ENCODE peak calls at places on chromosomes 2 and 18, in eight cellular contexts. Z is retinal pigment epithelial cell, H is uterus, G is brain microvascular endothelial cell, B is fibroblast of lung, S is adrenal gland, C is AG09309, J is left lung. X is an unnamed sample.

GRCh38 chr2:56215911-56216310 is 32.1 kb downstream of the CCDC85A start:
- DNase-seq in J (no peak), C (no peak), Z (no peak), B (no peak), G (no peak), H (no peak), S (no peak), X (no peak)

GRCh38 chr2:119679526-119679837 is 481 bp downstream of the TMEM177 start:
- DNase-seq in Z (no peak), B (no peak), S (no peak), J (no peak), H (no peak), G (no peak), C (no peak), X (no peak)

GRCh38 chr2:111071480-111072143 is 49.1 kb upstream of the BCL2L11 start:
- DNase-seq in Z (peak), J (no peak), G (peak), B (peak), S (no peak), H (no peak), C (peak), X (peak)

GRCh38 chr18:44579028-44579692 is 101.5 kb upstream of the SETBP1 start:
- DNase-seq in G (no peak), Z (no peak), B (peak), H (no peak), C (no peak), S (no peak), J (no peak), X (peak)

GRCh38 chr2:127324635-127325034 is 30.7 kb upstream of the ERCC3 start:
- DNase-seq in H (no peak), C (peak), B (peak), J (no peak), S (peak), G (peak), Z (peak), X (peak)

GRCh38 chr2:64881037-64881492 is 108.1 kb upstream of the SLC1A4 start:
- DNase-seq in C (no peak), G (no peak), H (no peak), S (no peak), B (no peak), J (no peak), Z (no peak), X (no peak)

GRCh38 chr18:28132084-28132483 is 44.8 kb downstream of the CDH2 start:
- DNase-seq in J (no peak), S (peak), B (no peak), C (no peak), Z (no peak), G (no peak), H (no peak), X (no peak)

GRCh38 chr2:205770557-205770956 is 88.3 kb downstream of the NRP2 start:
- DNase-seq in J (no peak), Z (no peak), C (no peak), G (no peak), S (no peak), H (no peak), B (peak), X (no peak)

GRCh38 chr18:48098007-48098406 is 167.5 kb upstream of the SMAD2 start:
- DNase-seq in B (no peak), Z (no peak), S (no peak), J (no peak), C (no peak), G (no peak), H (no peak), X (no peak)

GRCh38 chr2:175430236-175430635 is 248.7 kb upstream of the ATP5MC3 start:
- DNase-seq in S (no peak), J (no peak), G (no peak), C (no peak), H (no peak), B (no peak), Z (no peak), X (no peak)

GRCh38 chr18:21047116-21047515 is 64.5 kb downstream of the ROCK1 start:
- DNase-seq in S (no peak), Z (no peak), J (no peak), C (no peak), H (no peak), G (peak), B (no peak), X (no peak)

GRCh38 chr2:158600155-158600802 is 143.5 kb downstream of the PKP4 start:
- DNase-seq in H (no peak), B (peak), J (peak), S (peak), G (peak), C (peak), Z (no peak), X (peak)

GRCh38 chr2:48607307-48608014 is 10.2 kb upstream of the GTF2A1L start:
- DNase-seq in C (no peak), Z (no peak), H (no peak), J (no peak), B (peak), S (no peak), G (peak), X (peak)

GRCh38 chr2:201220102-201220570 is 37.2 kb downstream of the CASP10 start:
- DNase-seq in H (no peak), S (peak), G (no peak), B (no peak), Z (no peak), C (no peak), J (no peak), X (no peak)
- TF ChIP-seq CTCF in H (no peak), S (no peak), G (no peak), B (no peak), Z (no peak), C (no peak), J (no peak), X (no peak)

GRCh38 chr2:54724560-54725342 is 1.3 kb downstream of the EML6 start:
- DNase-seq in G (no peak), C (no peak), S (peak), Z (no peak), B (no peak), H (peak), J (no peak), X (no peak)

GRCh38 chr2:54725343-54726099 is 2.1 kb downstream of the EML6 start:
- DNase-seq in G (no peak), Z (no peak), S (no peak), B (no peak), H (no peak), J (no peak), C (no peak), X (no peak)

GRCh38 chr2:54722641-54723299 is 692 bp upstream of the EML6 start:
- DNase-seq in S (peak), G (no peak), J (no peak), B (peak), Z (no peak), H (no peak), C (peak), X (peak)

GRCh38 chr2:54724150-54724559 is 693 bp downstream of the EML6 start:
- DNase-seq in Z (no peak), B (peak), C (no peak), S (no peak), J (no peak), G (no peak), H (no peak), X (no peak)

GRCh38 chr2:54723300-54724149 is at the start of gene EML6:
- DNase-seq in J (peak), B (peak), S (peak), C (peak), H (peak), Z (peak), G (peak), X (peak)
- TF ChIP-seq CTCF in J (no peak), B (no peak), S (peak), C (peak), H (no peak), Z (peak), G (peak), X (peak)

GRCh38 chr2:228039752-228040534 is 141.5 kb downstream of the SPHKAP start:
- DNase-seq in G (no peak), S (no peak), C (no peak), Z (no peak), J (no peak), H (no peak), B (peak), X (peak)
- TF ChIP-seq CTCF in G (peak), S (peak), C (peak), Z (peak), J (peak), H (no peak), B (peak), X (peak)

DNA sequence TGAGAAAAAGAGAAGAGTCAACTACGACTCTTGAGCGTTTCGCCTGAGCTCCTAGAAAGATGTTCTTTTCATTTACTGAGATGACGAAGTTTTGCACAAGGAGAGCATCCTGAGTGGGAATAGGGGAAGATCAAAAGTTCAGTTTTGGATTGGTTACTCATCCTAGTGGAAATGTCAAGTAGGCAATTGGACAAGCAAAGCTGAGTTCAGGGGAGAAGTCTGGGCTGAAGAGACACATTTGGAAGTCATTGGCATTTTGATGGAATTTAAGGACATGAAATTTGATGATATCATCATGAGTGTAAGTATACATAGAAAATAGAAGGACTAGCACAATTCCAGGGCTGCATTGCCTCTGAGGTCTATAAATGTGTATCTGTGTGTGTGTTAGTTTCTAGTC is 416.6 kb downstream of the RAD51AP2 start:
- DNase-seq in Z (no peak), B (no peak), H (no peak), S (no peak), J (no peak), C (no peak), G (no peak), X (no peak)
- TF ChIP-seq CTCF in Z (no peak), B (no peak), H (no peak), S (no peak), J (no peak), C (no peak), G (no peak), X (no peak)

GRCh38 chr2:59458862-59459261 is 1094.6 kb downstream of the BCL11A start:
- DNase-seq in G (no peak), C (no peak), J (no peak), Z (no peak), H (no peak), S (no peak), B (no peak), X (no peak)
- TF ChIP-seq CTCF in G (no peak), C (no peak), J (no peak), Z (no peak), H (no peak), S (no peak), B (no peak), X (no peak)

GRCh38 chr2:32063310-32064020 is at the start of gene SPAST:
- DNase-seq in J (peak), Z (peak), H (peak), S (peak), G (peak), C (peak), B (peak), X (peak)
- TF ChIP-seq CTCF in J (peak), Z (peak), H (peak), S (peak), G (peak), C (peak), B (peak), X (peak)

DNA sequence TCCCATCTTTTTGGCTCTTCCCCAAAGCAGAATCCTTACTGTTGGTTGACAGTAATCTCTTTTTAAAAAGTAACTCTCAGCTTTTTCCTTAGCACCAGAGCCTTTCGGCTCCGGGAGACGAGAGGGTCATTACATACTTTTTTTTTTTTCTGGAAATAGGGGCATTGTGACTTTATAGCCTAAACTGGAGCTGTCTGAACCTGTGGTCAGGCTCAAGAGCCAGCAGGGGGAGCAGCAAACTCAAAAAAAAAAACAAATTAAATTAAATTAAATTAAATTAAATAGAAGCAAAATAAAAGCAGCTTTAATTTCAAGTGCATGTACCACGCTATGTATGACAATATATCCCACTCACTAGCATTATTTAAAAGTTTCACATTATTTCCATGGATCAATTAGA is 156.6 kb downstream of the DTNA start:
- DNase-seq in J (no peak), G (no peak), C (no peak), H (no peak), Z (no peak), B (peak), S (no peak), X (no peak)
- TF ChIP-seq CTCF in J (peak), G (peak), C (peak), H (peak), Z (peak), B (peak), S (no peak), X (peak)